ENCODE peak calls at places on chromosomes 12 and 14, in five cellular contexts. V, K, G, Y and X are unnamed samples.

GRCh38 chr14:58639842-58640484 is 2.2 kb downstream of the DACT1 start:
- DNase-seq in V (no peak), K (peak; percentile 89), Y (no peak), G (peak; percentile 96), X (peak; percentile 75)

GRCh38 chr12:31324116-31324844 is 1.7 kb downstream of the SINHCAF start:
- DNase-seq in Y (peak; percentile 42), V (peak; percentile 69), K (peak; percentile 86), G (peak; percentile 65), X (peak; percentile 90)

GRCh38 chr14:70064111-70064885 is 124.5 kb downstream of the SLC8A3 start:
- DNase-seq in V (no peak), Y (no peak), G (no peak), K (no peak), X (peak; percentile 54)

GRCh38 chr12:79409562-79409961 is 281.2 kb downstream of the PAWR start:
- DNase-seq in G (peak; percentile 57), K (peak; percentile 70), Y (no peak), V (no peak), X (peak; percentile 6)

GRCh38 chr12:111425655-111426054 is 19.9 kb downstream of the SH2B3 start:
- DNase-seq in G (peak; percentile 63), Y (no peak), K (no peak), V (peak; percentile 82), X (no peak)

GRCh38 chr14:87869619-87870583 is 123.1 kb downstream of the GALC start:
- DNase-seq in K (peak; percentile 95), V (no peak), Y (no peak), G (peak; percentile 60), X (peak; percentile 23)

GRCh38 chr12:69952890-69953289 is 127.9 kb downstream of the MYRFL start:
- DNase-seq in K (no peak), Y (no peak), G (no peak), V (no peak), X (no peak)

GRCh38 chr12:108047130-108047550 is 81.9 kb upstream of the WSCD2 start:
- DNase-seq in G (no peak), V (no peak), K (peak; percentile 24), Y (no peak), X (no peak)

GRCh38 chr12:75766263-75767160 is 255.1 kb upstream of the KRR1 start:
- DNase-seq in V (peak; percentile 93), G (peak; percentile 94), Y (no peak), K (peak; percentile 74), X (no peak)

GRCh38 chr12:89469361-89469760 is 55.2 kb downstream of the GALNT4 start:
- DNase-seq in Y (no peak), G (peak; percentile 70), V (no peak), K (peak; percentile 69), X (no peak)

GRCh38 chr12:59672273-59672672 is 76.4 kb downstream of the SLC16A7 start:
- DNase-seq in Y (no peak), K (no peak), V (no peak), G (no peak), X (no peak)

GRCh38 chr12:59664495-59664894 is 68.7 kb downstream of the SLC16A7 start:
- DNase-seq in V (no peak), Y (no peak), K (no peak), G (no peak), X (no peak)

GRCh38 chr12:59665692-59666091 is 69.9 kb downstream of the SLC16A7 start:
- DNase-seq in K (no peak), V (no peak), Y (no peak), G (no peak), X (no peak)

GRCh38 chr12:59668678-59669077 is 72.8 kb downstream of the SLC16A7 start:
- DNase-seq in V (no peak), K (no peak), Y (no peak), G (no peak), X (no peak)
- TF ChIP-seq EZH2 in V (no peak), K (no peak), Y (no peak), G (no peak), X (no peak)

GRCh38 chr12:203462-204260 is 10.3 kb downstream of the SLC6A12 start:
- DNase-seq in G (no peak), V (no peak), Y (peak; percentile 63), K (no peak), X (peak; percentile 71)
- TF ChIP-seq EZH2 in G (no peak), V (no peak), Y (peak; percentile 42), K (no peak), X (no peak)

DNA sequence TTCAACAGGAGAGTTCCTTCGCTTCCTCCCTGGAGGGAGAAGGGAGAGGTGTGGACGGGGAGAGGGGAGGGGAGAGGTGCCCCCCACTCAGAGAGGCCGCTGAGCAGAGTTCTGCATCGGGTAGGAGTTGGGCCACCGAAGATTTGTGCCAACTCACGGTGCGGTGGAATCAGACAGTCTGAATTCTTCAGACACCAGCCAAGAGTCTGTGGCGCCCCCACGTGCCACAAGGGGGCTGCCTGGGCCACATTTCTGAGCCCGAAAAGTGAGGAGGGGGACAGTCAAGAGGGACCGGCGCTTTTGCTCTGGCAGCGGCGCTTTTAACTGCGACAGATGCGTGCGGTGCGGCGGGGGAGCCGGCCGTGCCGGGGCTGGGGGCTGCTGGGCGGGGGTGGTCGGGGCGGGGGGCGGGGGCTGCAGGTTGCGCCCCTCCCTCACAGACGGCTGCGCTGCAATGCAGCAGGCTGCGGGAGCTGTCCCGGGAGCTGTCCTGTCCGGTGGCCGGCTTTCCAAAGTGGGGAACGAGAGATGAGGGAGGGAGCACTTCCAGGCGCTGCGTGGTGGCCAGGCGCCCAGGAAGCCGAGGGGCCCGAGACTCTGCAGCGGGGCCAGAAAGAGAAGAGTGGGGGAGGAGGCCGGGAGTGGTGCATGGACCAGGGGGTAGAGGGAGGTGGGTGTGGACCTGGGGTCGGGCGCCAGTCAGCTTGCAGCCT is 941 bp upstream of the RTL1 start:
- DNase-seq in K (peak; percentile 13), Y (no peak), G (peak; percentile 15), V (no peak), X (peak; percentile 72)
- TF ChIP-seq EZH2 in K (no peak), Y (no peak), G (no peak), V (no peak), X (no peak)

GRCh38 chr12:49335118-49335954 is 1.7 kb downstream of the C1QL4 start:
- DNase-seq in K (no peak), V (no peak), Y (no peak), G (no peak), X (no peak)

GRCh38 chr12:49334226-49334625 is 2.8 kb downstream of the C1QL4 start:
- DNase-seq in Y (no peak), V (no peak), G (no peak), K (no peak), X (no peak)

GRCh38 chr12:49334681-49335080 is 2.3 kb downstream of the C1QL4 start:
- DNase-seq in Y (no peak), V (no peak), K (no peak), G (no peak), X (no peak)

GRCh38 chr12:49336645-49337584 is at the start of gene C1QL4:
- DNase-seq in Y (peak; percentile 96), G (peak; percentile 86), K (peak; percentile 86), V (no peak), X (peak; percentile 93)

DNA sequence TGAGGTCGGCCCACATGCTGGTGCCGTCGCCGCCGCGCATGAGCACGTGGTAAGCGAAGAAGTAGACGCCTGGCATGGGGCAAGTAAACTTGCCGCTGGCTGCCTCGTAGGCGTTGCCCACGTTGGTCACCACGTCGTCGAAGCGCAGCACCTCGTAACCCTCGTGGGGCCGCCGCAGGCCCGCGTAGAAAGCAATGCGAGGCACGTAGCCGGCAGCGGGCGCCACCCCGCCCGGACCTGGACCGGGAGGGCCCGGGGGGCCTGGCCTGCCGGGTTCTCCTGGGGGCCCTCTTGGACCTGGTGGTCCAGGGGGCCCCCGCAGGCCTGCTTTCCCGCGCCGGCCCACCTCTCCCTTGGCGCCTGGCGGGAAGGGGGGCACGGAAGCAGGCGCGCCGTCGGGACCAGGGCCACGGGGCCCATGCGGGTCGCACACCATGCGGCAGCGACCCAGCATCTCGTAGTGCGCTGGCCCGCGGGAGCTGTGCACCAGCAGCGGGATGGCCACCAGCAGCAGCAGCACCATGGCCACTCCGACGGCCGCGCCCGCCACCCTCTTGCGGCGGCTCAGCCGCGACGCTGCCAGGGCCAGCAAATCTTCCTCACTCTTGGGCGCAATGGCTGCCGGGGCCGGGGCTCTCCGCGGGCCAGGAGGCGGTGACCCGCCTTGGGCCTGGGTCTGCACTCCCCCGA is 888 bp downstream of the C1QL4 start:
- DNase-seq in G (no peak), K (no peak), V (no peak), Y (no peak), X (peak; percentile 5)
- TF ChIP-seq EZH2 in G (no peak), K (no peak), V (no peak), Y (no peak), X (no peak)

GRCh38 chr12:54032220-54032619 is 630 bp upstream of the HOXC5 start:
- DNase-seq in G (no peak), K (no peak), V (no peak), Y (no peak), X (no peak)
- TF ChIP-seq EZH2 in G (no peak), K (no peak), V (no peak), Y (no peak), X (no peak)

GRCh38 chr14:38721822-38722431 is 381.1 kb downstream of the SEC23A start:
- DNase-seq in G (peak; percentile 81), V (no peak), Y (peak; percentile 22), K (peak; percentile 68), X (peak; percentile 78)

GRCh38 chr14:38724621-38725020 is 378.4 kb downstream of the SEC23A start:
- DNase-seq in K (no peak), Y (no peak), G (no peak), V (no peak), X (no peak)

GRCh38 chr14:38723954-38724353 is 379.1 kb downstream of the SEC23A start:
- DNase-seq in G (no peak), V (no peak), Y (no peak), K (no peak), X (no peak)

GRCh38 chr14:38718519-38718918 is 384.5 kb downstream of the SEC23A start:
- DNase-seq in G (no peak), K (no peak), V (no peak), Y (no peak), X (no peak)

DNA sequence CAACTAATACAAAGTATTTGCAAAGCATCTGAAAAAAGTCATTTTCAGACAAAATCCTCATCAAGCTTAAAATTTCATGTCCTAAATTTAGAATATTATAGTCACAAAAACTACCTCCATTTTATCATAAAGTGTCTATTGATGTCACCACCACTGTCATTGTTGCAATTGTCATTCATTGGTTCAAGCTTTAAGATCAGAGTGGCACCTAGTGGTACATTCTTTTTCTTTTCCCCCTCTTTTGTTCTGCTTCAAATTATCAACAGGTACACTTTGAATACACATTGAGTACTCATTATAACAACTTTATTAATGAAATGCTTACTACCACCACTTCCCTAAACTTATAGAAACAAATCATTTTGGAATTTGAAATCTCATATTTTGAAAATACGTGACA is 379.8 kb downstream of the SEC23A start:
- DNase-seq in G (no peak), V (no peak), K (no peak), Y (no peak), X (no peak)
- TF ChIP-seq EZH2 in G (no peak), V (no peak), K (no peak), Y (no peak), X (no peak)

GRCh38 chr12:50916292-50916691 is 36.1 kb upstream of the HIGD1C start:
- DNase-seq in K (no peak), Y (no peak), G (no peak), V (no peak), X (no peak)

GRCh38 chr12:50918584-50919316 is 33.6 kb upstream of the HIGD1C start:
- DNase-seq in K (no peak), Y (no peak), V (no peak), G (no peak), X (no peak)

GRCh38 chr12:50913224-50913623 is 39.1 kb upstream of the HIGD1C start:
- DNase-seq in Y (no peak), K (no peak), V (no peak), G (peak; percentile 14), X (no peak)

GRCh38 chr12:50914872-50915484 is 37.4 kb upstream of the HIGD1C start:
- DNase-seq in K (no peak), Y (no peak), G (no peak), V (no peak), X (no peak)
- TF ChIP-seq EZH2 in K (no peak), Y (no peak), G (no peak), V (no peak), X (no peak)

GRCh38 chr14:22600027-22600426 is 1.9 kb downstream of the ABHD4 start:
- DNase-seq in V (no peak), Y (no peak), G (no peak), K (no peak), X (no peak)
- TF ChIP-seq EZH2 in V (no peak), Y (no peak), G (no peak), K (no peak), X (no peak)